ENCODE peak calls at places on chromosomes 12 and 14, in six cellular contexts. U is M059J; B is stimulated activated CD8-positive, alpha-beta memory T cell treated with anti-CD3 and anti-CD28 coated beads, Interleukin-4, amount 100 ng/mL, for 24 hours; Z is lower leg skin; V is aorta; I is cerebellum. E is an unnamed sample.

GRCh38 chr12:38424436-38424835 is 107.9 kb downstream of the ALG10B start:
- DNase-seq in Z (no peak), V (no peak), U (no peak), B (no peak), I (no peak), E (no peak)

GRCh38 chr12:124758266-124759200 is 105.1 kb downstream of the SCARB1 start:
- DNase-seq in V (no peak), I (peak; percentile 68), B (no peak), U (no peak), Z (no peak), E (no peak)

GRCh38 chr14:96960598-96961116 is 163.5 kb downstream of the VRK1 start:
- DNase-seq in B (no peak), V (no peak), I (no peak), Z (peak; percentile 43), U (no peak), E (no peak)

GRCh38 chr12:12734054-12734453 is 16.9 kb downstream of the CDKN1B start:
- DNase-seq in V (no peak), B (no peak), Z (no peak), U (peak; percentile 17), I (no peak), E (peak; percentile 86)

GRCh38 chr12:121260091-121260490 is 36.4 kb downstream of the CAMKK2 start:
- DNase-seq in Z (no peak), I (peak; percentile 75), B (no peak), U (no peak), V (no peak), E (no peak)

GRCh38 chr14:70448633-70449032 is 3.3 kb upstream of the ADAM21 start:
- DNase-seq in I (no peak), V (no peak), U (peak; percentile 28), B (no peak), Z (no peak), E (peak; percentile 4)

GRCh38 chr12:65662590-65662989 is 161.7 kb upstream of the HMGA2 start:
- DNase-seq in Z (no peak), V (no peak), U (no peak), I (no peak), B (no peak), E (no peak)

GRCh38 chr14:76993743-76994142 is 34.8 kb downstream of the IRF2BPL start:
- DNase-seq in V (no peak), Z (no peak), I (no peak), U (no peak), B (no peak), E (no peak)

GRCh38 chr14:96745500-96746051 is 51.6 kb upstream of the VRK1 start:
- DNase-seq in B (no peak), U (peak; percentile 4), V (no peak), I (no peak), Z (peak; percentile 74), E (no peak)

GRCh38 chr14:92176476-92176875 is 54.7 kb downstream of the CPSF2 start:
- DNase-seq in Z (no peak), V (no peak), B (no peak), U (no peak), I (no peak), E (no peak)

GRCh38 chr12:124470139-124470538 is 97.3 kb downstream of the NCOR2 start:
- DNase-seq in U (no peak), I (no peak), V (no peak), B (no peak), Z (no peak), E (no peak)

GRCh38 chr12:123267991-123268843 is 3.4 kb downstream of the CDK2AP1 start:
- DNase-seq in B (no peak), Z (no peak), I (peak; percentile 54), U (no peak), V (peak; percentile 62), E (no peak)

GRCh38 chr14:25696176-25696575 is 646.2 kb upstream of the STXBP6 start:
- DNase-seq in I (no peak), U (no peak), Z (no peak), V (no peak), B (no peak), E (no peak)

GRCh38 chr14:103033744-103034143 is 23.6 kb downstream of the CDC42BPB start:
- DNase-seq in V (no peak), Z (no peak), I (no peak), B (no peak), U (peak; percentile 42), E (no peak)

GRCh38 chr14:20986811-20987210 is 3.0 kb upstream of the METTL17 start:
- DNase-seq in B (no peak), U (peak; percentile 94), V (no peak), I (no peak), Z (no peak), E (peak; percentile 92)

GRCh38 chr12:87382959-87383591 is 646.1 kb downstream of the C12orf50 start:
- DNase-seq in U (no peak), V (no peak), I (no peak), B (no peak), Z (no peak), E (no peak)

GRCh38 chr12:85805654-85806053 is 30.6 kb downstream of the RASSF9 start:
- DNase-seq in U (peak; percentile 55), I (no peak), B (no peak), V (no peak), Z (no peak), E (peak; percentile 21)

GRCh38 chr12:91551927-91552326 is 369.3 kb upstream of the DCN start:
- DNase-seq in I (no peak), Z (no peak), B (no peak), U (no peak), V (peak; percentile 65), E (no peak)

GRCh38 chr12:18472304-18472703 is 211.0 kb downstream of the PIK3C2G start:
- DNase-seq in Z (no peak), U (no peak), B (no peak), I (no peak), V (no peak), E (no peak)

GRCh38 chr14:99515301-99516155 is 34.3 kb downstream of the CCNK start:
- DNase-seq in Z (peak; percentile 79), I (no peak), U (no peak), V (peak; percentile 34), B (no peak), E (no peak)

GRCh38 chr14:26233126-26233525 is 364.7 kb downstream of the NOVA1 start:
- DNase-seq in B (no peak), I (no peak), U (no peak), Z (no peak), V (no peak), E (no peak)

GRCh38 chr12:106282457-106283097 is 20.0 kb upstream of the TCP11L2 start:
- DNase-seq in Z (no peak), V (peak; percentile 53), I (no peak), B (no peak), U (peak; percentile 47), E (peak; percentile 74)

GRCh38 chr12:4745249-4745648 is 25.0 kb downstream of the GALNT8 start:
- DNase-seq in Z (no peak), U (no peak), V (no peak), I (no peak), B (no peak), E (no peak)

GRCh38 chr12:111412007-111412829 is 6.5 kb downstream of the SH2B3 start:
- DNase-seq in V (no peak), Z (no peak), B (no peak), I (no peak), U (peak; percentile 46), E (no peak)

GRCh38 chr12:108306014-108306501 is 33.1 kb downstream of the CMKLR1 start:
- DNase-seq in I (no peak), U (peak; percentile 90), V (no peak), Z (no peak), B (no peak), E (peak; percentile 52)

GRCh38 chr12:94308612-94309011 is 151.1 kb downstream of the CEP83 start:
- DNase-seq in Z (no peak), U (no peak), V (no peak), I (no peak), B (no peak), E (no peak)

GRCh38 chr12:23898121-23898520 is 51.3 kb downstream of the SOX5 start:
- DNase-seq in I (no peak), Z (no peak), V (no peak), B (no peak), U (no peak), E (no peak)

GRCh38 chr12:49369723-49370145 is 2.5 kb downstream of the SPATS2 start:
- DNase-seq in I (no peak), Z (no peak), V (no peak), B (no peak), U (peak; percentile 33), E (peak; percentile 53)

E was measured in EL.